ENCODE peak calls at places on chromosomes 4 and X, in five cellular contexts. J is fibroblast of pulmonary artery; T is anterior cingulate cortex; U is CD8-positive, alpha-beta T cell; V is NT2/D1. A is an unnamed sample.
A peak's percentile ranks its signal among the peaks of the same experiment; 100 is the strongest.

GRCh38 chrX:104670051-104670450 is 104.1 kb downstream of the IL1RAPL2 start:
- DNase-seq in J (no peak), T (no peak), U (no peak), V (no peak), A (no peak)

GRCh38 chr4:148112231-148112982 is 329.8 kb downstream of the NR3C2 start:
- DNase-seq in J (peak; percentile 43), T (no peak), U (no peak), V (peak; percentile 16), A (no peak)

GRCh38 chr4:95267081-95267480 is 281.7 kb downstream of the UNC5C start:
- DNase-seq in J (peak; percentile 69), T (no peak), U (no peak), V (no peak), A (no peak)

GRCh38 chrX:115344885-115345653 is 55.6 kb downstream of the LUZP4 start:
- DNase-seq in J (peak; percentile 97), T (peak; percentile 71), U (no peak), V (peak; percentile 81), A (peak; percentile 61)

GRCh38 chr4:15961778-15962510 is 1.0 kb downstream of the FGFBP2 start:
- DNase-seq in J (no peak), T (no peak), U (peak; percentile 18), V (no peak), A (no peak)

GRCh38 chr4:123121241-123121907 is 199.0 kb upstream of the NUDT6 start:
- DNase-seq in J (peak; percentile 12), T (no peak), U (no peak), V (no peak), A (no peak)

GRCh38 chr4:17468638-17469221 is 43.2 kb downstream of the QDPR start:
- DNase-seq in J (peak; percentile 73), T (no peak), U (no peak), V (peak; percentile 16), A (no peak)

GRCh38 chr4:3124070-3124767 is 49.7 kb downstream of the HTT start:
- DNase-seq in J (no peak), T (no peak), U (no peak), V (no peak), A (no peak)

GRCh38 chrX:7214251-7214650 is 66.3 kb upstream of the PUDP start:
- DNase-seq in J (no peak), T (no peak), U (no peak), V (no peak), A (no peak)

GRCh38 chr4:70892086-70892769 is 9.9 kb upstream of the MOB1B start:
- DNase-seq in J (peak; percentile 10), T (no peak), U (no peak), V (no peak), A (no peak)

GRCh38 chrX:147838465-147839131 is 73.1 kb upstream of the FMR1 start:
- DNase-seq in J (no peak), T (no peak), U (no peak), V (peak; percentile 0), A (no peak)

GRCh38 chr4:20490734-20491133 is 209.5 kb upstream of the PACRGL start:
- DNase-seq in J (no peak), T (no peak), U (no peak), V (no peak), A (no peak)

GRCh38 chr4:22595684-22596083 is 79.8 kb upstream of the ADGRA3 start:
- DNase-seq in J (peak; percentile 1), T (no peak), U (no peak), V (no peak), A (no peak)

GRCh38 chr4:791201-791865 is 34.6 kb downstream of the CPLX1 start:
- DNase-seq in J (no peak), T (no peak), U (no peak), V (no peak), A (no peak)

GRCh38 chrX:68719904-68720614 is 72.6 kb downstream of the STARD8 start:
- DNase-seq in J (no peak), T (no peak), U (no peak), V (no peak), A (no peak)

GRCh38 chr4:121736735-121737351 is 28.1 kb downstream of the SMIM43 start:
- DNase-seq in J (peak; percentile 77), T (no peak), U (no peak), V (no peak), A (no peak)

GRCh38 chr4:184814686-184815045 is 11.1 kb downstream of the ACSL1 start:
- DNase-seq in J (no peak), T (no peak), U (no peak), V (no peak), A (no peak)

GRCh38 chr4:22485751-22486150 is 30.1 kb downstream of the ADGRA3 start:
- DNase-seq in J (peak; percentile 64), T (no peak), U (no peak), V (no peak), A (no peak)

GRCh38 chrX:31223817-31224216 is 152.0 kb upstream of the FTHL17 start:
- DNase-seq in J (peak; percentile 68), T (no peak), U (no peak), V (no peak), A (no peak)

GRCh38 chr4:17636696-17637351 is 22.4 kb downstream of the MED28 start:
- DNase-seq in J (peak; percentile 77), T (peak; percentile 75), U (peak; percentile 52), V (peak; percentile 77), A (peak; percentile 78)

GRCh38 chr4:71130827-71131603 is 137.6 kb downstream of the DCK start:
- DNase-seq in J (peak; percentile 39), T (no peak), U (no peak), V (no peak), A (no peak)

GRCh38 chr4:176565044-176565443 is 227.7 kb downstream of the VEGFC start:
- DNase-seq in J (no peak), T (no peak), U (no peak), V (no peak), A (no peak)

GRCh38 chr4:73501664-73502265 is 20.2 kb downstream of the AFM start:
- DNase-seq in J (no peak), T (no peak), U (no peak), V (no peak), A (no peak)

GRCh38 chr4:40289366-40290188 is 45.6 kb upstream of the CHRNA9 start:
- DNase-seq in J (no peak), T (no peak), U (no peak), V (no peak), A (no peak)

GRCh38 chr4:150126880-150127236 is 48.6 kb downstream of the DCLK2 start:
- DNase-seq in J (peak; percentile 68), T (no peak), U (no peak), V (no peak), A (no peak)

GRCh38 chrX:141787655-141788054 is 50.5 kb upstream of the MAGEC3 start:
- DNase-seq in J (no peak), T (no peak), U (no peak), V (no peak), A (no peak)

GRCh38 chr4:19721587-19721986 is 530.1 kb upstream of the SLIT2 start:
- DNase-seq in J (no peak), T (no peak), U (no peak), V (no peak), A (no peak)

GRCh38 chr4:19944806-19945205 is 306.9 kb upstream of the SLIT2 start:
- DNase-seq in J (peak; percentile 8), T (no peak), U (no peak), V (no peak), A (no peak)

GRCh38 chr4:10285028-10285427 is 168.4 kb upstream of the WDR1 start:
- DNase-seq in J (no peak), T (no peak), U (no peak), V (no peak), A (no peak)